ENCODE peak calls at places on chromosomes 2 and 18, in four cellular contexts. E is upper lobe of left lung, K is HepG2, D is GM12878. V is an unnamed sample.

GRCh38 chr2:43169987-43170732 is 56.2 kb downstream of the ZFP36L2 start:
- ATAC-seq in E (peak), K (peak), D (peak), V (no peak)

GRCh38 chr2:200356794-200357472 is 50.4 kb downstream of the SPATS2L start:
- ATAC-seq in E (peak), K (no peak), D (no peak), V (no peak)

GRCh38 chr2:38352336-38352735 is 24.7 kb downstream of the ATL2 start:
- ATAC-seq in E (no peak), K (peak), D (no peak), V (no peak)

GRCh38 chr18:54247488-54248175 is 21.7 kb upstream of the POLI start:
- ATAC-seq in E (no peak), K (no peak), D (no peak), V (no peak)

GRCh38 chr2:84603911-84604310 is 87.6 kb downstream of the DNAH6 start:
- ATAC-seq in E (no peak), K (no peak), D (no peak), V (no peak)

GRCh38 chr2:201180010-201180409 is 2.9 kb upstream of the CASP10 start:
- ATAC-seq in E (peak), K (peak), D (no peak), V (peak)

GRCh38 chr18:32299489-32299888 is 109.7 kb downstream of the MEP1B start:
- ATAC-seq in E (no peak), K (no peak), D (no peak), V (no peak)

GRCh38 chr2:47992671-47993070 is 86.4 kb upstream of the FBXO11 start:
- ATAC-seq in E (no peak), K (no peak), D (no peak), V (no peak)

GRCh38 chr2:119225084-119225864 is 1.6 kb downstream of the STEAP3 start:
- ATAC-seq in E (no peak), K (peak), D (peak), V (no peak)

GRCh38 chr2:227117852-227118251 is 46.2 kb downstream of the COL4A4 start:
- ATAC-seq in E (no peak), K (no peak), D (no peak), V (no peak)

DNA sequence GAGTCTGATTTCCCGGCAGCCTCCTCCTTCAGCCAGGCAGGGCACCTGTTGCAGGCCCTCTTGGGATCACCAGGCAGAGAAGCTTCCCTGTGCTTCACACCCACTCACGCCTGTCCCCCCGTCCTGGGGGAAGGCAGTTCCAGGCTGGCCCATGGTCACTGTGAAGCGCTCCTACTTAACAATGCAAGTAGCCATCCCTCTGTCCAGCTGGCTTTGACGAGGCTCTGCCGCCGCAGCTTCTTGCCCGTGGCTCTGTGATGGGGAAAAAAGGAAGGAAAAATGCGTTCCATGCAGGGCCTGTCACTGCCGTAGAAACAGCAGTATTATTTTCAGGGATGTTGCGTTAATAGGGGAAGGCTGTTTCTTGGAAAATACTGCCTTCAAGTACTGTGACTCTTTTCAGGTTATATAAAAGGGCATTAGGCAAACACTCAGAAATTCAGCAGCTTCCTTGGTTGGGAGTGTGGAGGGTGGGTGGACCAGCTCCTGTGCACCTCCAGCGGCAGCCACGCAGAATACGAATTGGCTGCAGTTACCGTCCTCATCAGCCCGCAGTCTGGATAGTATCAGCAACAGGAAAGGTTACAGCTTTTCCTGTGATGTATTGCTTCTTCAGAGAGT is 232.3 kb downstream of the KLHL29 start:
- ATAC-seq in E (peak), K (no peak), D (no peak), V (peak)
- TF ChIP-seq EP300 in E (no peak), K (no peak), D (no peak), V (peak)

GRCh38 chr2:129880309-129880708 is 99.2 kb upstream of the RAB6C start:
- ATAC-seq in E (no peak), K (no peak), D (no peak), V (no peak)

GRCh38 chr2:129877795-129878775 is 101.4 kb upstream of the RAB6C start:
- ATAC-seq in E (peak), K (no peak), D (no peak), V (peak)

GRCh38 chr2:129879614-129880180 is 99.8 kb upstream of the RAB6C start:
- ATAC-seq in E (no peak), K (no peak), D (no peak), V (no peak)

GRCh38 chr2:129876576-129876975 is 102.9 kb upstream of the RAB6C start:
- ATAC-seq in E (no peak), K (no peak), D (no peak), V (no peak)

DNA sequence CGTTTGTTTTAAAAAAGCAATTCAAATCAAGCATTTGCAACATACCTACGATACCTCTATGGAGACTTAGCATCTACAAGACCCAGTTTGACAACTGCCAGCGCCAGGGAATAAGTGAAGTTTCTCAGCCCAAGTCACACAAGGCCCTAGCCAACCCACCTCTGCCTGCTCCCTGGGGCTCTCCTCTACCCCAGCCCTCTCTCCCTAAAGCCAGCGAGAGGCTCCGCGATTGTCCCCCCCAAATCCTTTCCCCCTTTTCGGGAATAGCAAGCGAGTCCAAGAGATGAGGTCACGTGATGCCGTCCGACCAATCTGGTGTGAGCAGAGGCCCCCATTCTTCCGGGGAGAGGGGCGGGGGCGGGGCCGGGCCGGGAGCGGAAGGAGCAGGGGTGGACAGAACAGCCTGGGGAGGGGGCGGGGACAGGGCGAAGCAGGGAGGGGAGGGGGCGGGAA is 102.2 kb upstream of the RAB6C start:
- ATAC-seq in E (peak), K (no peak), D (peak), V (peak)
- TF ChIP-seq POLR2AphosphoS5 in E (no peak), K (no peak), D (no peak), V (no peak)

DNA sequence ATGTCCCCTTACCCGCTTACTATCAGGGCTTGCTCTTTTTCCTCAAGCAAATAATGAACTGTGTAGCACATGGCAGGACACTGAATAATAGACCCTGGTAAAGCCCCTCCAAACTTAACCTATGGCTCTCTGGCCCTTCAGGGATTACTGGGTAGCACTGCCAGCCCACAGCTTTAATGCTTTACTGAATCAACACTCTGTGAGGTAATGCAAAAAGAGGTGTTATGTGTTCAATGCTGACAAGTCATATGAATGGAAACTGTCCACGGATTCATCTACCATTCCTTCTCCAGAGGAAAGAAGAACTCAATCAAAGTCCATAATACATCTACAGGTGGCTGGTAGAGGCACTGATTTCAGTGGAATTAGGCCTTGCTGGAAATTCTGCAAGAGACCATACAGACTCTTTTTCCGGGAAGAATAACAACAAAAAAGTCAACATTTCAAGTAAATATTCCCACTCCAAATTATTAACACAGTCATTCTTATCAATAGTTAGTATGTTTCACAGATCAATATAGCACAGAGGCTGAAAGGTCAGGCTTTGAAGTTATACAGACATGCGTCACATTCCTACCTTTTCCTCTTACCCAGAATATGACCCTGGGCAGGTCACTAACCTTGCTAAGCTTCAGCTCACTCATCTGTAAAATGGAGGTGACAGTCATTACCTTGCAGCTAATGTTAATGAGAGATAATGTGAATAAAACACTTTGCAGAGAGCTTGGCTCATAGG is 13.8 kb upstream of the MYOM1 start:
- ATAC-seq in E (no peak), K (peak), D (peak), V (no peak)
- TF ChIP-seq CTCF in E (no peak), K (no peak), D (no peak), V (no peak)

DNA sequence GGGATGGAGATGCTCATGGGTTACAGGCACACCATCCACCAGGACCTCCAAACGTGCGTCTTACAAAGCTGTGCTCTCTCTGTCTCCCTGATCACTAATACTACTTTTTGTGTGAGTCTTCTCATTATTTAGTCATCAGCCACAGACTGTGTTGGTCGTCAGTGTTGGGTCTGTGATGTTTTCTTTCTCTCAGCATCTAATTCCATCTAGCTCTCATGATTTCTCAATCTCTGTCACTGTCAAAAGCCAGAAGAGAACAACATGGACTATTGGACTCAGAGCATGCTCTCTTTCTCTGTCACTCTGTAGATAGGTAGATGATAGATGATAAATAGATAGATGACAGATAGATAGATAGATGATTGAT is 6.0 kb upstream of the ARL4C start:
- ATAC-seq in E (no peak), K (no peak), D (no peak), V (no peak)
- TF ChIP-seq EP300 in E (no peak), K (no peak), D (no peak), V (no peak)

GRCh38 chr2:28624798-28625701 is 126.6 kb upstream of the PPP1CB start:
- ATAC-seq in E (peak), K (peak), D (peak), V (peak)
- TF ChIP-seq POLR2AphosphoS5 in E (peak), K (no peak), D (no peak), V (peak)

GRCh38 chr18:47719096-47719780 is 211.2 kb downstream of the SMAD2 start:
- ATAC-seq in E (no peak), K (peak), D (no peak), V (no peak)
- TF ChIP-seq CTCF in E (no peak), K (no peak), D (no peak), V (no peak)

GRCh38 chr2:205803507-205803906 is 121.2 kb downstream of the NRP2 start:
- ATAC-seq in E (no peak), K (no peak), D (no peak), V (no peak)

GRCh38 chr2:205807758-205808157 is 125.5 kb downstream of the NRP2 start:
- ATAC-seq in E (no peak), K (no peak), D (no peak), V (no peak)

GRCh38 chr2:205806126-205806905 is 124.0 kb downstream of the NRP2 start:
- ATAC-seq in E (peak), K (peak), D (no peak), V (no peak)

GRCh38 chr2:205808493-205809121 is 126.3 kb downstream of the NRP2 start:
- ATAC-seq in E (no peak), K (no peak), D (no peak), V (peak)

DNA sequence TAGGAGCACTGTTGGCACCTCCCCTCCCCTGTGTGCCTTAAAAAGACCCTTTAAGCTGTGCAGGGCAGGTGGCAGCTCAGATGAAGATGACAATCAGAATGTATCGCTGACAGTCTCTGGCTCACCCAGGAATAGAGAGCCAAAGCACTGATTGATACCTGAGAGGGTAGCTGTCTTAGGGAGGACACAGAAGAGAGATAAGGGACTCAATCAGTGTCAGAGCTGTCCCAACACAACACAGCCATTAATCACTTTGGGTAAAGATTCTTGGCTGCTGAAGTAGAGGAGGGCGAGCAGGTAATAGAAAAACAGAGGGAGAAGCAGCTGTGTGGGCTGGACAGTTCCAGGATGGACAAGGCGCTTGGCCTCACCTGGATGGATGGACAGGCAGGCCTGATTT is 124.9 kb downstream of the NRP2 start:
- ATAC-seq in E (no peak), K (no peak), D (no peak), V (no peak)
- TF ChIP-seq EP300 in E (no peak), K (no peak), D (no peak), V (no peak)

GRCh38 chr2:237487496-237487895 is 445 bp downstream of the MLPH start:
- ATAC-seq in E (no peak), K (no peak), D (no peak), V (no peak)

GRCh38 chr2:237488295-237488694 is 1.2 kb downstream of the MLPH start:
- ATAC-seq in E (no peak), K (no peak), D (no peak), V (no peak)

GRCh38 chr2:237486334-237486818 is 675 bp upstream of the MLPH start:
- ATAC-seq in E (no peak), K (no peak), D (no peak), V (no peak)

GRCh38 chr2:237485844-237486243 is 1.2 kb upstream of the MLPH start:
- ATAC-seq in E (no peak), K (no peak), D (no peak), V (no peak)

GRCh38 chr2:237486819-237487448 is at the start of gene MLPH:
- ATAC-seq in E (peak), K (peak), D (no peak), V (peak)
- TF ChIP-seq POLR2AphosphoS5 in E (no peak), K (no peak), D (no peak), V (no peak)

GRCh38 chr2:55309441-55309840 is 40.4 kb upstream of the MTIF2 start:
- ATAC-seq in E (no peak), K (no peak), D (no peak), V (no peak)

GRCh38 chr2:55314985-55315384 is 46.0 kb upstream of the MTIF2 start:
- ATAC-seq in E (no peak), K (no peak), D (peak), V (no peak)

GRCh38 chr2:55311444-55311870 is 42.4 kb upstream of the MTIF2 start:
- ATAC-seq in E (peak), K (peak), D (peak), V (no peak)
- TF ChIP-seq CTCF in E (no peak), K (no peak), D (peak), V (no peak)

GRCh38 chr2:27240406-27240805 is 22.4 kb downstream of the SLC30A3 start:
- ATAC-seq in E (no peak), K (no peak), D (no peak), V (no peak)

GRCh38 chr2:27236136-27236535 is 19.0 kb downstream of the CAD start:
- ATAC-seq in E (no peak), K (no peak), D (no peak), V (no peak)

GRCh38 chr2:27236626-27237025 is 19.5 kb downstream of the CAD start:
- ATAC-seq in E (no peak), K (no peak), D (no peak), V (no peak)

GRCh38 chr2:27237341-27237945 is 20.3 kb downstream of the CAD start:
- ATAC-seq in E (no peak), K (no peak), D (no peak), V (no peak)

DNA sequence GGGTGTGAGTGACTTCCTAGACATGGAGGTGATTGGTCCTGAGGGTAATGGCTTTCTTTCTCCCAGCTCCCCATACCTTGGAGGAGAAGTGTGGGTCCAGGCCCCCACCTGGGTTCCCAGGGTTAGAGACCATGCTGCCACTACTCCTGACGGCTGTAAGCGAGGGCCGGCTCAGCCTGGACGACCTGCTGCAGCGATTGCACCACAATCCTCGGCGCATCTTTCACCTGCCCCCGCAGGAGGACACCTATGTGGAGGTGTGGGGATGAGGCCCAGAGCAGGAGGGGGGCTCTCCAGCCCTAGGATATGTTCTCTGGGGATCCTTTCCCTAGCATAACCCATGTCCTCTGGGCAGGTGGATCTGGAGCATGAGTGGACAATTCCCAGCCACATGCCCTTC is 21.8 kb downstream of the CAD start:
- ATAC-seq in E (no peak), K (no peak), D (no peak), V (no peak)
- TF ChIP-seq EP300 in E (no peak), K (no peak), D (no peak), V (no peak)